ENCODE peak calls at places on chromosome X, in ten cellular contexts. One of them, this sample, is unnamed. For H3K4me1, the result is how much of the 10 kb centered on the place peaks cover.

GRCh38 chrX:65406532-65406931 is 128.1 kb downstream of the LAS1L start:
- DNase-seq in CD8-positive, alpha-beta memory T cell: no peak
- DNase-seq in H9: peak
- DNase-seq in hepatocyte: peak
- DNase-seq in OCI-LY7: no peak
- DNase-seq in cardiac muscle cell: no peak
- DNase-seq in PC-9: no peak
- DNase-seq in Caco-2: peak
- DNase-seq in body of pancreas: no peak
- DNase-seq in mucosa of descending colon: no peak
- DNase-seq in this sample: no peak

GRCh38 chrX:153539171-153539978 is 21.9 kb downstream of the ATP2B3 start:
- DNase-seq in Caco-2: peak
- DNase-seq in mucosa of descending colon: peak
- DNase-seq in CD8-positive, alpha-beta memory T cell: peak
- DNase-seq in OCI-LY7: peak
- DNase-seq in PC-9: no peak
- DNase-seq in H9: peak
- DNase-seq in hepatocyte: peak
- DNase-seq in cardiac muscle cell: peak
- DNase-seq in body of pancreas: peak
- DNase-seq in this sample: peak

GRCh38 chrX:78024349-78025108 is 55.1 kb upstream of the PGAM4 start:
- DNase-seq in mucosa of descending colon: peak
- DNase-seq in CD8-positive, alpha-beta memory T cell: peak
- DNase-seq in body of pancreas: peak
- DNase-seq in PC-9: peak
- DNase-seq in OCI-LY7: peak
- DNase-seq in cardiac muscle cell: peak
- DNase-seq in hepatocyte: peak
- DNase-seq in H9: peak
- DNase-seq in Caco-2: peak
- DNase-seq in this sample: peak

GRCh38 chrX:20067709-20068315 is 48.9 kb downstream of the MAP7D2 start:
- DNase-seq in body of pancreas: peak
- DNase-seq in CD8-positive, alpha-beta memory T cell: no peak
- DNase-seq in H9: no peak
- DNase-seq in Caco-2: peak
- DNase-seq in OCI-LY7: no peak
- DNase-seq in mucosa of descending colon: peak
- DNase-seq in PC-9: peak
- DNase-seq in cardiac muscle cell: peak
- DNase-seq in hepatocyte: peak
- DNase-seq in this sample: peak

GRCh38 chrX:78652971-78653822 is 5.9 kb downstream of the RTL3 start:
- DNase-seq in Caco-2: no peak
- DNase-seq in mucosa of descending colon: no peak
- DNase-seq in PC-9: peak
- DNase-seq in OCI-LY7: no peak
- DNase-seq in CD8-positive, alpha-beta memory T cell: no peak
- DNase-seq in hepatocyte: no peak
- DNase-seq in H9: no peak
- DNase-seq in cardiac muscle cell: peak
- DNase-seq in body of pancreas: no peak
- DNase-seq in this sample: no peak

GRCh38 chrX:96372313-96373046 is 312.2 kb upstream of the DIAPH2 start:
- DNase-seq in cardiac muscle cell: peak
- DNase-seq in OCI-LY7: peak
- DNase-seq in hepatocyte: peak
- DNase-seq in body of pancreas: peak
- DNase-seq in H9: peak
- DNase-seq in mucosa of descending colon: no peak
- DNase-seq in PC-9: peak
- DNase-seq in CD8-positive, alpha-beta memory T cell: no peak
- DNase-seq in Caco-2: peak
- DNase-seq in this sample: no peak

GRCh38 chrX:134191276-134191675 is 45.7 kb upstream of the CCDC160 start:
- DNase-seq in body of pancreas: no peak
- DNase-seq in PC-9: no peak
- DNase-seq in H9: no peak
- DNase-seq in cardiac muscle cell: no peak
- DNase-seq in Caco-2: no peak
- DNase-seq in OCI-LY7: no peak
- DNase-seq in hepatocyte: no peak
- DNase-seq in CD8-positive, alpha-beta memory T cell: no peak
- DNase-seq in mucosa of descending colon: no peak
- DNase-seq in this sample: no peak

GRCh38 chrX:1420371-1420770 is 28.5 kb upstream of the SLC25A6 start:
- DNase-seq in Caco-2: no peak
- DNase-seq in body of pancreas: no peak
- DNase-seq in H9: no peak
- DNase-seq in hepatocyte: no peak
- DNase-seq in cardiac muscle cell: no peak
- DNase-seq in CD8-positive, alpha-beta memory T cell: no peak
- DNase-seq in OCI-LY7: no peak
- DNase-seq in mucosa of descending colon: peak
- DNase-seq in PC-9: no peak
- DNase-seq in this sample: no peak

GRCh38 chrX:65420154-65420553 is 114.4 kb downstream of the LAS1L start:
- DNase-seq in body of pancreas: no peak
- DNase-seq in H9: no peak
- DNase-seq in OCI-LY7: no peak
- DNase-seq in hepatocyte: no peak
- DNase-seq in PC-9: no peak
- DNase-seq in cardiac muscle cell: no peak
- DNase-seq in Caco-2: no peak
- DNase-seq in CD8-positive, alpha-beta memory T cell: no peak
- DNase-seq in mucosa of descending colon: no peak
- DNase-seq in this sample: no peak

GRCh38 chrX:48794993-48795501 is 6.8 kb upstream of the HDAC6 start:
- DNase-seq in CD8-positive, alpha-beta memory T cell: no peak
- DNase-seq in hepatocyte: peak
- DNase-seq in Caco-2: peak
- DNase-seq in mucosa of descending colon: no peak
- DNase-seq in PC-9: peak
- DNase-seq in cardiac muscle cell: peak
- DNase-seq in body of pancreas: no peak
- DNase-seq in H9: no peak
- DNase-seq in OCI-LY7: no peak
- DNase-seq in this sample: no peak

GRCh38 chrX:33132569-33132968 is 78.8 kb downstream of the DMD start:
- DNase-seq in Caco-2: no peak
- DNase-seq in CD8-positive, alpha-beta memory T cell: no peak
- DNase-seq in OCI-LY7: no peak
- DNase-seq in PC-9: no peak
- DNase-seq in hepatocyte: no peak
- DNase-seq in body of pancreas: no peak
- DNase-seq in mucosa of descending colon: no peak
- DNase-seq in H9: no peak
- DNase-seq in cardiac muscle cell: no peak
- DNase-seq in this sample: no peak

GRCh38 chrX:55623100-55623499 is at the start of gene FOXR2:
- DNase-seq in hepatocyte: no peak
- DNase-seq in mucosa of descending colon: no peak
- DNase-seq in H9: no peak
- DNase-seq in OCI-LY7: no peak
- DNase-seq in Caco-2: no peak
- DNase-seq in CD8-positive, alpha-beta memory T cell: no peak
- DNase-seq in PC-9: no peak
- DNase-seq in cardiac muscle cell: no peak
- DNase-seq in body of pancreas: no peak
- DNase-seq in this sample: no peak

GRCh38 chrX:124690495-124690894 is 344.1 kb downstream of the SH2D1A start:
- DNase-seq in Caco-2: no peak
- DNase-seq in cardiac muscle cell: no peak
- DNase-seq in mucosa of descending colon: no peak
- DNase-seq in H9: no peak
- DNase-seq in OCI-LY7: no peak
- DNase-seq in body of pancreas: no peak
- DNase-seq in hepatocyte: no peak
- DNase-seq in CD8-positive, alpha-beta memory T cell: no peak
- DNase-seq in PC-9: no peak
- DNase-seq in this sample: no peak

GRCh38 chrX:121308276-121308805 is 260.9 kb downstream of the GLUD2 start:
- DNase-seq in PC-9: no peak
- DNase-seq in CD8-positive, alpha-beta memory T cell: peak
- DNase-seq in mucosa of descending colon: no peak
- DNase-seq in Caco-2: peak
- DNase-seq in H9: peak
- DNase-seq in OCI-LY7: peak
- DNase-seq in cardiac muscle cell: peak
- DNase-seq in body of pancreas: peak
- DNase-seq in hepatocyte: peak
- DNase-seq in this sample: peak

GRCh38 chrX:8820910-8821527 is 19.8 kb upstream of the FAM9A start:
- DNase-seq in PC-9: peak
- DNase-seq in Caco-2: peak
- DNase-seq in H9: peak
- DNase-seq in mucosa of descending colon: no peak
- DNase-seq in body of pancreas: no peak
- DNase-seq in hepatocyte: peak
- DNase-seq in cardiac muscle cell: peak
- DNase-seq in CD8-positive, alpha-beta memory T cell: no peak
- DNase-seq in OCI-LY7: no peak
- DNase-seq in this sample: no peak

GRCh38 chrX:140503714-140504351 is 1.0 kb downstream of the SOX3 start:
- DNase-seq in cardiac muscle cell: peak
- DNase-seq in PC-9: no peak
- DNase-seq in body of pancreas: no peak
- DNase-seq in Caco-2: no peak
- DNase-seq in OCI-LY7: no peak
- DNase-seq in CD8-positive, alpha-beta memory T cell: no peak
- DNase-seq in mucosa of descending colon: no peak
- DNase-seq in H9: peak
- DNase-seq in hepatocyte: peak
- DNase-seq in this sample: no peak

GRCh38 chrX:123432362-123433150 is 248.5 kb downstream of the GRIA3 start:
- DNase-seq in CD8-positive, alpha-beta memory T cell: no peak
- DNase-seq in body of pancreas: peak
- DNase-seq in mucosa of descending colon: no peak
- DNase-seq in PC-9: no peak
- DNase-seq in OCI-LY7: no peak
- DNase-seq in H9: no peak
- DNase-seq in Caco-2: no peak
- DNase-seq in cardiac muscle cell: no peak
- DNase-seq in hepatocyte: no peak
- DNase-seq in this sample: no peak

GRCh38 chrX:124028177-124028576 is 66.7 kb downstream of the STAG2 start:
- DNase-seq in CD8-positive, alpha-beta memory T cell: no peak
- DNase-seq in hepatocyte: no peak
- DNase-seq in mucosa of descending colon: no peak
- DNase-seq in OCI-LY7: no peak
- DNase-seq in cardiac muscle cell: no peak
- DNase-seq in body of pancreas: no peak
- DNase-seq in PC-9: no peak
- DNase-seq in H9: no peak
- DNase-seq in Caco-2: no peak
- DNase-seq in this sample: no peak

DNA sequence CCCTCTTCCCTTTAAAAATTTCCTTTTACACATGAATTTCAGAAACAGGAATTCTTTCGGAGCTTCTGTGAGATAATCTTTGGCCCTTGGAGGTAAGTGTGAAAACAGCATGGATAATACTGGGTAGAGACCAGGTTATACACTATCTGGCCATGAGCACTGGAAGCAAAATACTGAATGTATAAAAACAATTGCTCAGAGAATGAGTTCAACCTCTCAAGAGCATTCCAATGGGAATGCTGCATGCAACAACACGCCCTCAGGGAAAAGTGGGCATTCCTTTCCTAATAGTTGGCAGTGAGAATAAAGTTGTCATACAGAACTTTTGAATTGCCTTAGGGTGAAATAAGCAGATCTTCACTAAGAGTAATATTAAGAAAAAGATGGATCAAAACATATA is 574.8 kb upstream of the DIPK2B start:
- DNase-seq in hepatocyte: no peak
- DNase-seq in body of pancreas: no peak
- DNase-seq in mucosa of descending colon: no peak
- DNase-seq in PC-9: peak
- DNase-seq in H9: no peak
- DNase-seq in cardiac muscle cell: peak
- DNase-seq in Caco-2: peak
- DNase-seq in CD8-positive, alpha-beta memory T cell: no peak
- DNase-seq in OCI-LY7: no peak
- DNase-seq in this sample: no peak
- H3K4me1 ChIP-seq in hepatocyte: under half
- H3K4me1 ChIP-seq in body of pancreas: under half
- H3K4me1 ChIP-seq in mucosa of descending colon: under half
- H3K4me1 ChIP-seq in PC-9: half or more
- H3K4me1 ChIP-seq in H9: under half
- H3K4me1 ChIP-seq in cardiac muscle cell: under half
- H3K4me1 ChIP-seq in Caco-2: under half
- H3K4me1 ChIP-seq in CD8-positive, alpha-beta memory T cell: under half
- H3K4me1 ChIP-seq in OCI-LY7: under half
- H3K4me1 ChIP-seq in this sample: under half

GRCh38 chrX:10526442-10526841 is 93.9 kb downstream of the MID1 start:
- DNase-seq in Caco-2: no peak
- DNase-seq in hepatocyte: no peak
- DNase-seq in OCI-LY7: no peak
- DNase-seq in cardiac muscle cell: no peak
- DNase-seq in body of pancreas: no peak
- DNase-seq in H9: no peak
- DNase-seq in mucosa of descending colon: no peak
- DNase-seq in PC-9: no peak
- DNase-seq in CD8-positive, alpha-beta memory T cell: no peak
- DNase-seq in this sample: no peak
- H3K4me1 ChIP-seq in Caco-2: under half
- H3K4me1 ChIP-seq in hepatocyte: under half
- H3K4me1 ChIP-seq in OCI-LY7: under half
- H3K4me1 ChIP-seq in cardiac muscle cell: under half
- H3K4me1 ChIP-seq in body of pancreas: under half
- H3K4me1 ChIP-seq in H9: under half
- H3K4me1 ChIP-seq in mucosa of descending colon: under half
- H3K4me1 ChIP-seq in PC-9: under half
- H3K4me1 ChIP-seq in CD8-positive, alpha-beta memory T cell: under half
- H3K4me1 ChIP-seq in this sample: under half

DNA sequence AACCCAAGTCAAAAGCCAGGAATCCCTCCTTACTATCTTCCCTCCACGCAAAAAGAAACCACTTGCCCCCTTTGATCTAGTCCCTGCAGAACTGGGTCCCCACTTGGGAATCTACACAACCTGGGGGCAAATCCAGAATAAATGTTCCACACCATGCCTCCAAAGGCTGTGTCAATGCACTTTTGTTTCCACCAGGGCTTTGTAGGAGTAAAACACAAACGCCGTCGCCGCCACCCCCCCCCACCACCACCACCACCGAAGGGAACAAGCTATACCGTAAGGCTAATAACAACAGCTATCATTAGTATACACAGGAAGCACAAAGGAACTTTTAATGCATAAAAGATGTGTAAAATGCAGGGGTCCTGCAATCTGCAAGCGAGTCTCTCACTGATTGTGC is 13.3 kb downstream of the BCOR start:
- DNase-seq in hepatocyte: no peak
- DNase-seq in Caco-2: no peak
- DNase-seq in body of pancreas: no peak
- DNase-seq in OCI-LY7: no peak
- DNase-seq in CD8-positive, alpha-beta memory T cell: no peak
- DNase-seq in cardiac muscle cell: no peak
- DNase-seq in PC-9: no peak
- DNase-seq in H9: peak
- DNase-seq in mucosa of descending colon: peak
- DNase-seq in this sample: no peak
- H3K4me1 ChIP-seq in hepatocyte: half or more
- H3K4me1 ChIP-seq in Caco-2: under half
- H3K4me1 ChIP-seq in body of pancreas: half or more
- H3K4me1 ChIP-seq in OCI-LY7: half or more
- H3K4me1 ChIP-seq in CD8-positive, alpha-beta memory T cell: under half
- H3K4me1 ChIP-seq in cardiac muscle cell: half or more
- H3K4me1 ChIP-seq in PC-9: under half
- H3K4me1 ChIP-seq in H9: under half
- H3K4me1 ChIP-seq in mucosa of descending colon: under half
- H3K4me1 ChIP-seq in this sample: under half

GRCh38 chrX:154729439-154729838 is 21.4 kb downstream of the GAB3 start:
- DNase-seq in cardiac muscle cell: no peak
- DNase-seq in hepatocyte: no peak
- DNase-seq in PC-9: no peak
- DNase-seq in Caco-2: no peak
- DNase-seq in H9: no peak
- DNase-seq in body of pancreas: no peak
- DNase-seq in CD8-positive, alpha-beta memory T cell: no peak
- DNase-seq in OCI-LY7: no peak
- DNase-seq in mucosa of descending colon: no peak
- DNase-seq in this sample: no peak
- H3K4me1 ChIP-seq in cardiac muscle cell: under half
- H3K4me1 ChIP-seq in hepatocyte: under half
- H3K4me1 ChIP-seq in PC-9: under half
- H3K4me1 ChIP-seq in Caco-2: under half
- H3K4me1 ChIP-seq in H9: under half
- H3K4me1 ChIP-seq in body of pancreas: under half
- H3K4me1 ChIP-seq in CD8-positive, alpha-beta memory T cell: half or more
- H3K4me1 ChIP-seq in OCI-LY7: under half
- H3K4me1 ChIP-seq in mucosa of descending colon: under half
- H3K4me1 ChIP-seq in this sample: under half

This sample was measured in colonic mucosa.